ENCODE peak calls at places on chromosomes 11 and 22, in four cellular contexts. One of them, this sample, is unnamed.

GRCh38 chr11:94769897-94770296 is 1.7 kb downstream of the AMOTL1 start:
- DNase-seq in H9: no peak
- DNase-seq in H1: no peak
- DNase-seq in mesendoderm: no peak
- DNase-seq in this sample: no peak

GRCh38 chr11:67389477-67389876 is 2.3 kb upstream of the RAD9A start:
- DNase-seq in H1: no peak
- DNase-seq in H9: peak; percentile 79
- DNase-seq in mesendoderm: peak; percentile 67
- DNase-seq in this sample: no peak

GRCh38 chr11:117806906-117807305 is 9.9 kb upstream of the DSCAML1 start:
- DNase-seq in H1: no peak
- DNase-seq in mesendoderm: no peak
- DNase-seq in H9: no peak
- DNase-seq in this sample: no peak

GRCh38 chr11:86594746-86595145 is 77.7 kb downstream of the ME3 start:
- DNase-seq in H9: peak; percentile 38
- DNase-seq in H1: no peak
- DNase-seq in mesendoderm: peak; percentile 66
- DNase-seq in this sample: peak; percentile 71

GRCh38 chr11:63747006-63747405 is 21.6 kb downstream of the ZFTA start:
- DNase-seq in H9: no peak
- DNase-seq in mesendoderm: no peak
- DNase-seq in H1: no peak
- DNase-seq in this sample: peak; percentile 69

GRCh38 chr11:121892131-121892681 is 223.8 kb downstream of the BLID start:
- DNase-seq in H1: peak; percentile 27
- DNase-seq in mesendoderm: peak; percentile 70
- DNase-seq in H9: peak; percentile 42
- DNase-seq in this sample: peak; percentile 56

GRCh38 chr11:61018059-61018458 is 46.6 kb downstream of the CD6 start:
- DNase-seq in H1: no peak
- DNase-seq in H9: no peak
- DNase-seq in mesendoderm: no peak
- DNase-seq in this sample: no peak

GRCh38 chr11:102798012-102798746 is at the start of gene MMP1:
- DNase-seq in mesendoderm: no peak
- DNase-seq in H9: no peak
- DNase-seq in H1: no peak
- DNase-seq in this sample: peak; percentile 90

GRCh38 chr11:36492724-36493304 is 17.3 kb downstream of the TRAF6 start:
- DNase-seq in H1: no peak
- DNase-seq in mesendoderm: peak; percentile 54
- DNase-seq in H9: no peak
- DNase-seq in this sample: peak; percentile 63

GRCh38 chr11:94794287-94795168 is 26.4 kb downstream of the AMOTL1 start:
- DNase-seq in mesendoderm: no peak
- DNase-seq in H1: no peak
- DNase-seq in H9: no peak
- DNase-seq in this sample: peak; percentile 99

GRCh38 chr11:61429346-61429690 is 457 bp downstream of the CPSF7 start:
- DNase-seq in H9: peak; percentile 78
- DNase-seq in H1: peak; percentile 2
- DNase-seq in mesendoderm: peak; percentile 86
- DNase-seq in this sample: peak; percentile 44

GRCh38 chr11:66317766-66318575 is 1.1 kb upstream of the CD248 start:
- DNase-seq in mesendoderm: peak; percentile 80
- DNase-seq in H9: peak; percentile 66
- DNase-seq in H1: no peak
- DNase-seq in this sample: peak; percentile 94

GRCh38 chr22:28245579-28246224 is 326.6 kb upstream of the PITPNB start:
- DNase-seq in H9: no peak
- DNase-seq in H1: no peak
- DNase-seq in mesendoderm: peak; percentile 55
- DNase-seq in this sample: no peak

GRCh38 chr11:33474866-33475265 is 217.7 kb downstream of the HIPK3 start:
- DNase-seq in H9: no peak
- DNase-seq in mesendoderm: no peak
- DNase-seq in H1: no peak
- DNase-seq in this sample: no peak

GRCh38 chr11:40328890-40329617 is 1130.4 kb downstream of the LRRC4C start:
- DNase-seq in H9: no peak
- DNase-seq in mesendoderm: peak; percentile 85
- DNase-seq in H1: no peak
- DNase-seq in this sample: peak; percentile 100

GRCh38 chr11:36296925-36297604 is 977 bp downstream of the PRR5L start:
- DNase-seq in mesendoderm: no peak
- DNase-seq in H1: no peak
- DNase-seq in H9: no peak
- DNase-seq in this sample: peak; percentile 61

GRCh38 chr11:12806113-12806512 is 131.9 kb downstream of the TEAD1 start:
- DNase-seq in mesendoderm: no peak
- DNase-seq in H9: no peak
- DNase-seq in H1: no peak
- DNase-seq in this sample: peak; percentile 48

GRCh38 chr11:48020092-48020755 is 39.9 kb downstream of the PTPRJ start:
- DNase-seq in mesendoderm: no peak
- DNase-seq in H1: no peak
- DNase-seq in H9: no peak
- DNase-seq in this sample: no peak

GRCh38 chr11:1743587-1744136 is 6.7 kb downstream of the IFITM10 start:
- DNase-seq in H1: no peak
- DNase-seq in H9: no peak
- DNase-seq in mesendoderm: no peak
- DNase-seq in this sample: no peak

GRCh38 chr22:30829901-30830550 is 135.4 kb downstream of the OSBP2 start:
- DNase-seq in mesendoderm: no peak
- DNase-seq in H1: no peak
- DNase-seq in H9: no peak
- DNase-seq in this sample: peak; percentile 97

GRCh38 chr11:5624489-5625278 is at the start of gene TRIM34:
- DNase-seq in H1: no peak
- DNase-seq in mesendoderm: peak; percentile 51
- DNase-seq in H9: peak; percentile 67
- DNase-seq in this sample: peak; percentile 62

GRCh38 chr22:24066872-24067271 is 55.8 kb downstream of the CABIN1 start:
- DNase-seq in mesendoderm: no peak
- DNase-seq in H1: no peak
- DNase-seq in H9: no peak
- DNase-seq in this sample: no peak

GRCh38 chr11:65288706-65289536 is 25.7 kb upstream of the CDC42EP2 start:
- DNase-seq in mesendoderm: no peak
- DNase-seq in H1: no peak
- DNase-seq in H9: no peak
- DNase-seq in this sample: no peak

GRCh38 chr11:69475866-69476714 is 5.4 kb upstream of the LINC01488 start:
- DNase-seq in H1: peak; percentile 34
- DNase-seq in mesendoderm: no peak
- DNase-seq in H9: peak; percentile 52
- DNase-seq in this sample: no peak

GRCh38 chr11:7311903-7312302 is 60.2 kb downstream of the SYT9 start:
- DNase-seq in H9: no peak
- DNase-seq in H1: no peak
- DNase-seq in mesendoderm: no peak
- DNase-seq in this sample: no peak

GRCh38 chr11:33545941-33546340 is 154.7 kb downstream of the C11orf91 start:
- DNase-seq in mesendoderm: no peak
- DNase-seq in H9: no peak
- DNase-seq in H1: no peak
- DNase-seq in this sample: peak; percentile 57

GRCh38 chr11:116366980-116367640 is 405.7 kb downstream of the BUD13 start:
- DNase-seq in H9: peak; percentile 56
- DNase-seq in H1: peak; percentile 51
- DNase-seq in mesendoderm: peak; percentile 96
- DNase-seq in this sample: no peak

GRCh38 chr22:27711756-27712155 is 89.8 kb downstream of the MN1 start:
- DNase-seq in mesendoderm: no peak
- DNase-seq in H9: no peak
- DNase-seq in H1: no peak
- DNase-seq in this sample: no peak

GRCh38 chr11:69468911-69469885 is 12.3 kb upstream of the LINC01488 start:
- DNase-seq in H1: no peak
- DNase-seq in mesendoderm: no peak
- DNase-seq in H9: no peak
- DNase-seq in this sample: no peak

GRCh38 chr11:110173775-110174644 is 80.8 kb downstream of the ZC3H12C start:
- DNase-seq in H1: peak; percentile 69
- DNase-seq in H9: peak; percentile 83
- DNase-seq in mesendoderm: peak; percentile 90
- DNase-seq in this sample: peak; percentile 64

GRCh38 chr11:6194065-6194581 is 4.9 kb upstream of the OR52W1 start:
- DNase-seq in mesendoderm: peak; percentile 14
- DNase-seq in H1: no peak
- DNase-seq in H9: no peak
- DNase-seq in this sample: no peak

GRCh38 chr11:44601471-44602370 is 36.3 kb downstream of the CD82 start:
- DNase-seq in H9: no peak
- DNase-seq in H1: no peak
- DNase-seq in mesendoderm: no peak
- DNase-seq in this sample: no peak
- H3K56ac ChIP-seq in H9: no peak overlapping the region
- H3K56ac ChIP-seq in H1: no peak overlapping the region
- H3K56ac ChIP-seq in mesendoderm: no peak overlapping the region
- H3K56ac ChIP-seq in this sample: no peak overlapping the region

GRCh38 chr11:129613076-129613475 is 202.6 kb upstream of the TMEM45B start:
- DNase-seq in H9: no peak
- DNase-seq in mesendoderm: peak; percentile 6
- DNase-seq in H1: no peak
- DNase-seq in this sample: no peak
- H3K56ac ChIP-seq in H9: no peak overlapping the region
- H3K56ac ChIP-seq in mesendoderm: no peak overlapping the region
- H3K56ac ChIP-seq in H1: no peak overlapping the region
- H3K56ac ChIP-seq in this sample: no peak overlapping the region

DNA sequence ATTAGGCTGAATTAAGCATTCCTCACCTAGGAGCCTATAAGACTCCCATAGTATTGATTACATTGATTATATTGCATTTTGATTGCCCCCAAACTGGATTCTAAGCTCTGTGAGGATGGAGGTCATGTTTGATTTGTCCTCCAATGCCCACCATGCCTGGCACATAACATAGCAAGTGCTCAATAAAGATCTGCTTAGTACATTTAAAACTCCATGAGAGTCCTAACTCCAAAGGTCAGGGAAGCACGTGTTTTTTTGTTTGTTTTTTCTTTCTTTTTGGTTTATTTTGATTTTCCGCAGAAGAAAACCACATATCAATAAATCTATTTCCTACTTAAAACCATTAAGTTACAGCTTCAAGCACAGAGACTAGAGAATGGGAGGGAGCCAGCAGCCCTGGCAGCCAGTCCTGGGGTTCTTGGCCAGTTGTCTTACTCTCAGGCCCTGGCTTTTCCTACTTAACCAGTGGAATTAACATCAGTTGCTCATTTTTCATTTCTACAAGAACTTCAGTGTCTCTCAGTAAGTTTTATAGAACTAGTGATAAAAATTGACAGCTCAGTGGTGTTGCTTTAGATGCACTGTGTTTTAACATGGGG is 429.9 kb upstream of the CCDC90B start:
- DNase-seq in H1: no peak
- DNase-seq in H9: no peak
- DNase-seq in mesendoderm: no peak
- DNase-seq in this sample: no peak
- H3K56ac ChIP-seq in H1: no peak overlapping the region
- H3K56ac ChIP-seq in H9: no peak overlapping the region
- H3K56ac ChIP-seq in mesendoderm: no peak overlapping the region
- H3K56ac ChIP-seq in this sample: no peak overlapping the region

GRCh38 chr22:46691571-46691970 is 46.5 kb downstream of the CERK start:
- DNase-seq in mesendoderm: no peak
- DNase-seq in H1: no peak
- DNase-seq in H9: no peak
- DNase-seq in this sample: no peak
- H3K56ac ChIP-seq in mesendoderm: no peak overlapping the region
- H3K56ac ChIP-seq in H1: no peak overlapping the region
- H3K56ac ChIP-seq in H9: no peak overlapping the region
- H3K56ac ChIP-seq in this sample: no peak overlapping the region

DNA sequence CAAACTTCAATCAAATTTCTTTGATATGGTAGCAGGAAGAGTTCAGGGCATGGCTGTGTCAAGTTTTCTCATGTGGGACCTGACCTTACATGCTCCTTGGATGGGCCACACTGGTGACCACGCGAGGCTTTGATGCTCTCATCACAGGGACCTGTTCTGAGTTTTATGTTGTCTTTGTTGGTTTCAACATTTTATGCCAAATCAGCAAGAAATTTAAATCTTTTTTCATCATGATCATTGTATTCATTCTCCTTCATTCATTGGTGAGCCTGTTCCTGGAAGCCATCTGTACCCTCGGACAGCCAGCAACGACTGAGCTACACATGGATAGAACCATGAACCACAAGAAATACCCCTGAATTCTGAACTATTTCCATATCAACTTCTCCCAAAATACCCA is 10.5 kb upstream of the NFAM1 start:
- DNase-seq in H1: no peak
- DNase-seq in mesendoderm: no peak
- DNase-seq in H9: no peak
- DNase-seq in this sample: no peak
- H3K56ac ChIP-seq in H1: no peak overlapping the region
- H3K56ac ChIP-seq in mesendoderm: no peak overlapping the region
- H3K56ac ChIP-seq in H9: no peak overlapping the region
- H3K56ac ChIP-seq in this sample: no peak overlapping the region

This sample was measured in IMR-90.